ENCODE peak calls at places on chromosomes 6 and 20, in nine cellular contexts. W is GM12865, R is psoas muscle, K is dorsolateral prefrontal cortex, G is DND-41, L is ovary, Z is AG10803, N is left lung, S is spleen. I is an unnamed sample.

GRCh38 chr6:142369266-142369665 is 67.5 kb downstream of the ADGRG6 start:
- DNase-seq in W (no peak), R (no peak), K (no peak), G (no peak), L (no peak), Z (no peak), N (no peak), S (no peak), I (no peak)

GRCh38 chr6:96142142-96142541 is 126.4 kb downstream of the FUT9 start:
- DNase-seq in W (no peak), R (no peak), K (no peak), G (no peak), L (no peak), Z (no peak), N (no peak), S (no peak), I (no peak)

GRCh38 chr6:30357678-30358339 is 12.9 kb downstream of the RPP21 start:
- DNase-seq in W (peak; percentile 66), R (peak; percentile 27), K (peak; percentile 71), G (peak; percentile 31), L (peak; percentile 34), Z (peak; percentile 71), N (peak; percentile 77), S (no peak), I (peak; percentile 30)

GRCh38 chr6:1625352-1625773 is 15.6 kb downstream of the FOXC1 start:
- DNase-seq in W (no peak), R (no peak), K (no peak), G (no peak), L (no peak), Z (peak; percentile 18), N (no peak), S (no peak), I (no peak)

GRCh38 chr20:47468290-47469050 is 33.2 kb upstream of the NCOA3 start:
- DNase-seq in W (peak; percentile 94), R (no peak), K (no peak), G (no peak), L (no peak), Z (no peak), N (no peak), S (no peak), I (no peak)

GRCh38 chr6:32637219-32637880 is at the start of gene HLA-DQA1:
- DNase-seq in W (peak; percentile 95), R (no peak), K (no peak), G (no peak), L (no peak), Z (no peak), N (no peak), S (peak; percentile 77), I (no peak)

GRCh38 chr6:149212202-149212601 is 105.3 kb upstream of the TAB2 start:
- DNase-seq in W (no peak), R (no peak), K (no peak), G (no peak), L (no peak), Z (no peak), N (no peak), S (no peak), I (no peak)

GRCh38 chr20:17681741-17682102 is 320 bp downstream of the RRBP1 start:
- DNase-seq in W (no peak), R (no peak), K (no peak), G (no peak), L (no peak), Z (no peak), N (no peak), S (no peak), I (no peak)

GRCh38 chr20:46563170-46563847 is 12.9 kb upstream of the OCSTAMP start:
- DNase-seq in W (no peak), R (no peak), K (no peak), G (no peak), L (no peak), Z (no peak), N (no peak), S (no peak), I (no peak)

GRCh38 chr6:99501762-99502161 is 13.5 kb downstream of the USP45 start:
- DNase-seq in W (no peak), R (no peak), K (no peak), G (no peak), L (no peak), Z (no peak), N (no peak), S (no peak), I (no peak)

GRCh38 chr6:119124079-119124824 is 45.8 kb upstream of the FAM184A start:
- DNase-seq in W (no peak), R (no peak), K (no peak), G (no peak), L (no peak), Z (no peak), N (no peak), S (no peak), I (no peak)

GRCh38 chr6:159720708-159721107 is 6.6 kb upstream of the WTAP start:
- DNase-seq in W (peak; percentile 72), R (no peak), K (peak; percentile 9), G (peak; percentile 28), L (no peak), Z (peak; percentile 12), N (no peak), S (no peak), I (no peak)

GRCh38 chr6:27582928-27583725 is 110.2 kb upstream of the ZNF184 start:
- DNase-seq in W (peak; percentile 81), R (no peak), K (no peak), G (no peak), L (no peak), Z (peak; percentile 66), N (no peak), S (no peak), I (peak; percentile 67)

GRCh38 chr6:135144678-135145508 is 36.2 kb upstream of the MYB start:
- DNase-seq in W (peak; percentile 62), R (no peak), K (no peak), G (peak; percentile 34), L (no peak), Z (peak; percentile 9), N (no peak), S (no peak), I (no peak)

GRCh38 chr6:148746363-148747144 is at the start of gene UST:
- DNase-seq in W (peak; percentile 58), R (peak; percentile 87), K (no peak), G (peak; percentile 88), L (peak; percentile 92), Z (peak; percentile 95), N (peak; percentile 83), S (peak; percentile 90), I (no peak)

GRCh38 chr6:30841644-30842504 is 42.4 kb upstream of the DDR1 start:
- DNase-seq in W (no peak), R (no peak), K (no peak), G (no peak), L (no peak), Z (no peak), N (no peak), S (no peak), I (no peak)

DNA sequence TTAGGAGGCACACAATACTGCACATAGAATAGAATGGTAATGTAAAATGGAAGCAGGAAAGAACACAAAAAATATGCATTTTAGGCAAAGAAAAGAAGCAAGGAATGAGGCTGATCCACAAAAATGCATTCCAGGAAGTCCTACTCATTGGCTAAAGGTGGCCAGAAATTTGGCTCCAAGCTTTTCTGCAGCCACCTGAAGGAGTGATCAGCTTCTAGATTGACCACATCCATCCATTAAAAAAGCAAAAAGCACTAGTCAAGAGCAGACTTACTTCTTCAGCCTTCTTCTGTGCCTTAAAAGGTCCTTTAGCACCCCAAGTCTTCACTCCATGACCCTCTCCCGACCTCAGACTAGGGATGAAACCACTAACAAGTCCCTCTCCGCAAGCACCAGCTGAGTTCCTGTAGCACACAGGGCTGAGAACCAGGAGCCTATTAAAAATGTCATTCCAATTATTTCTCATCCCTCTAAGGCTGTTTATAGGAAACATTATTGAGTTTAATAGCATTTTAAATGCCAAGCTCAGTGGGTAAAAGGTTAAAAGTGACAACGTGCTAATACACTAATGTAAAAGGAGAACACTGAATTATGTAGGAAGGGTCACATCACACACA is 36.5 kb downstream of the TRAM2 start:
- DNase-seq in W (no peak), R (no peak), K (no peak), G (no peak), L (no peak), Z (peak; percentile 69), N (no peak), S (no peak), I (no peak)
- H3K4me3 ChIP-seq in W (no peak overlapping the region), R (no peak overlapping the region), K (no peak overlapping the region), G (no peak overlapping the region), L (no peak overlapping the region), Z (no peak overlapping the region), N (no peak overlapping the region), S (no peak overlapping the region), I (no peak overlapping the region)

DNA sequence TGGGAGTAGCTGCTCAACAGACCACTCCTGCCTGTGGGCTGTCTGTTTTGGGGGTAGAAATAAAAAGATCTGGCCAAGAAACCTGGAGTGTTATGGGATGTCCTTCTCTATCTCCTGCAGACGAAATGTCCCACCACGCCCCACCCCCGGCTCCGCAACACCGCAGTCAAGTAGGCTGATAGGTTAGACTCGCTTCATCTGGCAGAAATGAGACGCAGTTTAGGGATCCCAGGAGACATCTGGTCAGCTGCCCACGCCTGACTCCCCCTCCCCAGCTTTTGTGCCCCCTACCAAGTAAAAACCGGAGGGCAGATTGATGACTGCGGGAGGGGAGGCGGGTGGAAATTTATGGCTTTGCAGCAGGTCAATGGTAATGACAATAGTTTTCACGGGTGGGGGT is 25.9 kb downstream of the PMEPA1 start:
- DNase-seq in W (no peak), R (no peak), K (no peak), G (no peak), L (no peak), Z (no peak), N (no peak), S (no peak), I (no peak)
- H3K4me3 ChIP-seq in W (no peak overlapping the region), R (no peak overlapping the region), K (no peak overlapping the region), G (no peak overlapping the region), L (no peak overlapping the region), Z (no peak overlapping the region), N (no peak overlapping the region), S (no peak overlapping the region), I (no peak overlapping the region)

DNA sequence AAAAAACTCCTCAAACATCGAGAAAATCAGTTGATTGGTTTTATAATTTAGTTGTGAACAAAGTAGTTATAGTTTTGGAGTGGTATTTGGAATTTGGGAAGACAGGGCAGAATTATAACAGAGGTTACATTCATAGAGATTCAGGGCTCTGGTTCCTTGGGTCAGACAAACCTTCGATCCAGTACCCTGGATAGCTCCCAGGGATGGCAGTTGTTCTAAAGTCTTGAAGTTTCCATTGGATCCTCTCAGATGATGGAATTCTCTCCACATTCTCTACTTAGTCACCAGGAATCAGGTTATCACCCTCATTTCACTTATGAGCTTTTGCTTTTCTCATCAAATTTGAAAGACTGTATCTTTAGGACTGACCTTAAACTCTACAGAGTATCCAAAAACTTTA is 285.1 kb downstream of the CENPW start:
- DNase-seq in W (no peak), R (no peak), K (no peak), G (no peak), L (no peak), Z (peak; percentile 33), N (no peak), S (no peak), I (no peak)
- H3K4me3 ChIP-seq in W (no peak overlapping the region), R (no peak overlapping the region), K (no peak overlapping the region), G (no peak overlapping the region), L (no peak overlapping the region), Z (no peak overlapping the region), N (no peak overlapping the region), S (no peak overlapping the region), I (no peak overlapping the region)

DNA sequence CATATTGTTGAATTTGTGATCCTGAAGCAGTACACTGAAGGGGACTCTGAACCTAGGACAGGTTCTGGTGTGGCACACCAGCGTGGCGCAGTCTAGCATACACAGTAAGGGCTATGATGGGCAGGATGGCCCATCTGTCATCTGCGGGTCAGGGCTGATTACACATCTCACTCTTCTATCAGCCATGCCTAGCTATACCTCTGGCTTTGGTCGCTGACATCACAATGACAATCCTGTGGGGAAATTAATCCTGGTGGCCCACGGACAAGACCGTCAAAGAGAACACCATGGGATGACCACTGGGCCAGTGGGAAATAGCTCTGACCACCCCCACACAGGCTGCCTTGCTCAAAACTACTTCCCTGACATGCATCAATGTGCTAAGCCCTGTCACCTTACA is 2.8 kb downstream of the SNHG17 start:
- DNase-seq in W (no peak), R (no peak), K (no peak), G (no peak), L (no peak), Z (no peak), N (no peak), S (no peak), I (no peak)
- H3K4me3 ChIP-seq in W (no peak overlapping the region), R (no peak overlapping the region), K (no peak overlapping the region), G (no peak overlapping the region), L (no peak overlapping the region), Z (no peak overlapping the region), N (no peak overlapping the region), S (no peak overlapping the region), I (no peak overlapping the region)

I was measured in Panc1.